ENCODE peak calls at places on chromosome 21, in nine cellular contexts. D is ovary, N is neural progenitor cell, V is PC-3, Q is PC-9, P is breast epithelium, F is stomach, K is spleen, R is bronchial epithelial cell. I is an unnamed sample.
A peak's percentile ranks its signal among the peaks of the same experiment; 100 is the strongest.

GRCh38 chr21:35674895-35675470 is 385.3 kb downstream of the SETD4 start:
- DNase-seq in D (no peak), N (no peak), V (peak; percentile 46), Q (no peak), P (no peak), F (no peak), K (no peak), R (no peak), I (no peak)

GRCh38 chr21:15688016-15688415 is 41.8 kb upstream of the USP25 start:
- DNase-seq in D (no peak), N (no peak), V (no peak), Q (no peak), P (no peak), F (no peak), K (no peak), R (no peak), I (no peak)

GRCh38 chr21:33949516-33950424 is 34.2 kb upstream of the ATP5PO start:
- DNase-seq in D (no peak), N (no peak), V (no peak), Q (no peak), P (no peak), F (no peak), K (no peak), R (no peak), I (no peak)

GRCh38 chr21:39084979-39085729 is 98.1 kb downstream of the PSMG1 start:
- DNase-seq in D (no peak), N (no peak), V (peak; percentile 13), Q (peak; percentile 66), P (no peak), F (no peak), K (no peak), R (peak; percentile 32), I (no peak)

GRCh38 chr21:15729346-15729673 is 472 bp upstream of the USP25 start:
- DNase-seq in D (no peak), N (no peak), V (no peak), Q (no peak), P (no peak), F (no peak), K (no peak), R (peak; percentile 26), I (no peak)

GRCh38 chr21:25912402-25912746 is 177.6 kb downstream of the GABPA start:
- DNase-seq in D (no peak), N (no peak), V (no peak), Q (no peak), P (no peak), F (no peak), K (no peak), R (no peak), I (no peak)

GRCh38 chr21:33963848-33964555 is 48.4 kb upstream of the ATP5PO start:
- DNase-seq in D (no peak), N (no peak), V (no peak), Q (no peak), P (no peak), F (no peak), K (no peak), R (no peak), I (no peak)

GRCh38 chr21:16908087-16908486 is 604.8 kb upstream of the CXADR start:
- DNase-seq in D (no peak), N (no peak), V (peak; percentile 29), Q (peak; percentile 72), P (no peak), F (no peak), K (no peak), R (peak; percentile 95), I (peak; percentile 73)

GRCh38 chr21:38487906-38488639 is 10.2 kb downstream of the ERG start:
- DNase-seq in D (no peak), N (no peak), V (peak; percentile 61), Q (no peak), P (no peak), F (no peak), K (no peak), R (no peak), I (no peak)

GRCh38 chr21:35309316-35309715 is 260.2 kb upstream of the RUNX1 start:
- DNase-seq in D (no peak), N (no peak), V (no peak), Q (no peak), P (no peak), F (no peak), K (no peak), R (no peak), I (no peak)

GRCh38 chr21:17550671-17551308 is 37.9 kb downstream of the CXADR start:
- DNase-seq in D (no peak), N (no peak), V (no peak), Q (no peak), P (no peak), F (no peak), K (no peak), R (no peak), I (no peak)

GRCh38 chr21:16912075-16912474 is 600.8 kb upstream of the CXADR start:
- DNase-seq in D (no peak), N (no peak), V (peak; percentile 2), Q (peak; percentile 56), P (no peak), F (no peak), K (no peak), R (peak; percentile 59), I (peak; percentile 25)

GRCh38 chr21:14522689-14523088 is 23.4 kb downstream of the SAMSN1 start:
- DNase-seq in D (no peak), N (no peak), V (no peak), Q (no peak), P (no peak), F (no peak), K (no peak), R (no peak), I (no peak)

GRCh38 chr21:29379517-29380054 is 80.9 kb downstream of the BACH1 start:
- DNase-seq in D (no peak), N (no peak), V (no peak), Q (no peak), P (no peak), F (no peak), K (no peak), R (no peak), I (no peak)

GRCh38 chr21:21236981-21237380 is 238.8 kb downstream of the NCAM2 start:
- DNase-seq in D (no peak), N (no peak), V (no peak), Q (no peak), P (no peak), F (no peak), K (no peak), R (no peak), I (no peak)

GRCh38 chr21:21238882-21239400 is 240.7 kb downstream of the NCAM2 start:
- DNase-seq in D (no peak), N (no peak), V (peak; percentile 13), Q (no peak), P (no peak), F (no peak), K (no peak), R (no peak), I (no peak)
- TF ChIP-seq CTCF in D (no peak), N (no peak), V (no peak), Q (no peak), P (no peak), F (no peak), K (no peak), R (no peak), I (no peak)

GRCh38 chr21:36704958-36705678 is 6.2 kb downstream of the SIM2 start:
- DNase-seq in D (no peak), N (peak; percentile 47), V (no peak), Q (no peak), P (no peak), F (no peak), K (no peak), R (no peak), I (no peak)

GRCh38 chr21:36703123-36703522 is 4.2 kb downstream of the SIM2 start:
- DNase-seq in D (no peak), N (no peak), V (no peak), Q (no peak), P (no peak), F (no peak), K (no peak), R (no peak), I (no peak)

GRCh38 chr21:36702622-36702968 is 3.7 kb downstream of the SIM2 start:
- DNase-seq in D (no peak), N (no peak), V (no peak), Q (no peak), P (no peak), F (no peak), K (no peak), R (no peak), I (no peak)

GRCh38 chr21:36704281-36704957 is 5.5 kb downstream of the SIM2 start:
- DNase-seq in D (no peak), N (peak; percentile 57), V (no peak), Q (no peak), P (no peak), F (no peak), K (no peak), R (no peak), I (no peak)

DNA sequence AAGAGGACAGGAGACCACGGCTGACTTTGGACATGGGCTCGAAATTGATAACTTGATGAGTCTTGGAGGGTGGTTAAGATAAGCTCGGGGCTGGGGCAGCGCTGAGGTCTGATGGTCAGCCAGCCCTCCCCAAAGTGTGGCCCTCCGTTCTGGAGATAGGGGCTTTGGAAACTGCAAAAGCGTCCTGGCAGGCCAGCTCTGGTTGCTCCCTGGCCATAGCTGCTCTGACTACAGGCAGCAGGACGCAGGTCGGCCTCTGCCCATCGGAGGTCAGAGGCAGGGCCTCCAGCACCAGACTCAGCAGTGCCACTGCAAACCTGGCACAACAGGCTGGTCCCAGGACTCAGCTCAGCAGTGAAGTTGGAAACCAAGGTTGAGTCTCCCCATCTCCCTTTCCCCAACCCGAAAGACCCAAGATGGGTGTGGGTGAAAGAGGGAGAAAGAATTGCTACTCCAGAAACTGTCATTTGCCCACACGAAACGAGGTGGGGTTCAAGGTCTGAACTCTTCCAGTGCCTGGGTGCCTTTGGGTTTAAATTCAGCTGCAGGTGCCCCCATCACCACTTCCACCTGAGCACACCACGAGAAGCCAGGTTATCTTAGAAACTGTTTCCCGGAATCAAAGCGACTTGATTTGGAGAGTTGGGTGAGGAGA is 4.8 kb downstream of the SIM2 start:
- DNase-seq in D (no peak), N (no peak), V (no peak), Q (no peak), P (no peak), F (no peak), K (peak; percentile 59), R (no peak), I (no peak)
- H3K27me3 ChIP-seq in D (peaks cover 19% of the 10 kb centered on the region), N (peaks cover 100% of the 10 kb centered on the region), V (no peaks in the 10 kb centered on the region), Q (no peaks in the 10 kb centered on the region), P (peaks cover 27% of the 10 kb centered on the region), F (peaks cover 100% of the 10 kb centered on the region), K (peaks cover 100% of the 10 kb centered on the region), R (peaks cover 73% of the 10 kb centered on the region), I (peaks cover 84% of the 10 kb centered on the region)

GRCh38 chr21:42286416-42286815 is 28.8 kb downstream of the TFF3 start:
- DNase-seq in D (no peak), N (no peak), V (no peak), Q (no peak), P (no peak), F (no peak), K (no peak), R (no peak), I (no peak)
- H3K4me3 ChIP-seq in D (no peak overlapping the region), N (no peak overlapping the region), V (no peak overlapping the region), Q (no peak overlapping the region), P (no peak overlapping the region), F (no peak overlapping the region), K (no peak overlapping the region), R (no peak overlapping the region), I (no peak overlapping the region)

DNA sequence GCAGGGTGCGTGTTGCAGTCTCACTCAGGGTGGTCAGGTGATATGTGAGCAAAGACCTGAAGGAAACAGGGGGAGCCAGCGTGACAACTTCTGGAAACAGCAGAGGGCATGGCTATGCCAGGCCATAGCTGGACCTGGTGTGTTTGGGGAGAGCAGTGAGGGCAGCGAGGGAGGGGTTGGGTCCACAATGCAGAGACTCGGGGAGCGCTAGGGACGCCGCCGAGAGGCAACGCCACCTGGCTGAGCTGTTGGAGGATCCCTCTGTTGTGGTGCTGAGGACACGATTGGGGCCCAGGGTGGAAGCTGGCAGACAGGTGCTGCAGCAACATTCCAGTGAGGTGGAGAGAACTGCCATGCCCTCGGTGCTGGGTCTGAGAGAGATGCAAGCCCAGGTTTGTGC is 26.6 kb upstream of the LSS start:
- DNase-seq in D (no peak), N (no peak), V (no peak), Q (no peak), P (no peak), F (no peak), K (no peak), R (no peak), I (no peak)
- TF ChIP-seq CTCF in D (no peak), N (no peak), V (no peak), Q (no peak), P (no peak), F (no peak), K (no peak), R (no peak), I (no peak)